ENCODE peak calls at places on chromosomes 6 and 20, in eight cellular contexts. M, A, I, U, L, G, P and S are unnamed samples.
A peak's percentile ranks its signal among the peaks of the same experiment; 100 is the strongest.

GRCh38 chr20:59829415-59830106 is 103.9 kb downstream of the SYCP2 start:
- DNase-seq in M (no peak), A (no peak), I (no peak), U (no peak), L (no peak), G (no peak), P (no peak), S (peak; percentile 30)

GRCh38 chr20:50378170-50379000 is 131.8 kb upstream of the PTPN1 start:
- DNase-seq in M (no peak), A (no peak), I (no peak), U (no peak), L (no peak), G (no peak), P (no peak), S (no peak)

GRCh38 chr20:35952480-35953410 is 1.6 kb downstream of the SCAND1 start:
- DNase-seq in M (peak; percentile 36), A (no peak), I (no peak), U (no peak), L (no peak), G (peak; percentile 38), P (no peak), S (no peak)

GRCh38 chr6:170032706-170033309 is 258.1 kb downstream of the DLL1 start:
- DNase-seq in M (no peak), A (no peak), I (no peak), U (no peak), L (no peak), G (no peak), P (no peak), S (no peak)

GRCh38 chr6:16966821-16967817 is 134.7 kb upstream of the STMND1 start:
- DNase-seq in M (no peak), A (no peak), I (no peak), U (no peak), L (no peak), G (no peak), P (no peak), S (no peak)

GRCh38 chr20:53660078-53660909 is 66.7 kb upstream of the ZNF217 start:
- DNase-seq in M (peak; percentile 51), A (peak; percentile 12), I (no peak), U (no peak), L (peak; percentile 69), G (no peak), P (peak; percentile 36), S (no peak)

GRCh38 chr20:61865353-61865752 is 200.3 kb downstream of the TAF4 start:
- DNase-seq in M (no peak), A (no peak), I (no peak), U (no peak), L (no peak), G (no peak), P (no peak), S (no peak)

GRCh38 chr20:3312940-3313656 is 74.1 kb upstream of the SLC4A11 start:
- DNase-seq in M (peak; percentile 86), A (no peak), I (no peak), U (no peak), L (no peak), G (no peak), P (no peak), S (no peak)

GRCh38 chr20:50535162-50535561 is 25.0 kb downstream of the PTPN1 start:
- DNase-seq in M (no peak), A (no peak), I (no peak), U (no peak), L (no peak), G (no peak), P (no peak), S (no peak)

GRCh38 chr6:140208286-140208685 is 833.8 kb upstream of the CITED2 start:
- DNase-seq in M (no peak), A (no peak), I (no peak), U (no peak), L (no peak), G (peak; percentile 2), P (no peak), S (no peak)

GRCh38 chr20:35286077-35286898 is 1.7 kb upstream of the EIF6 start:
- DNase-seq in M (no peak), A (no peak), I (no peak), U (no peak), L (no peak), G (no peak), P (no peak), S (no peak)

GRCh38 chr6:142680308-142680707 is 264.7 kb downstream of the HIVEP2 start:
- DNase-seq in M (peak; percentile 60), A (peak; percentile 14), I (no peak), U (no peak), L (peak; percentile 59), G (no peak), P (no peak), S (no peak)

GRCh38 chr6:51209651-51210050 is 391.0 kb downstream of the TFAP2B start:
- DNase-seq in M (no peak), A (no peak), I (no peak), U (no peak), L (no peak), G (no peak), P (no peak), S (no peak)

GRCh38 chr20:62143976-62144825 is 632 bp downstream of the SS18L1 start:
- DNase-seq in M (peak; percentile 59), A (peak; percentile 47), I (no peak), U (no peak), L (peak; percentile 76), G (peak; percentile 76), P (peak; percentile 60), S (peak; percentile 40)

GRCh38 chr20:2348336-2348735 is 32.4 kb upstream of the TGM6 start:
- DNase-seq in M (no peak), A (no peak), I (no peak), U (no peak), L (no peak), G (no peak), P (no peak), S (no peak)

GRCh38 chr6:131387706-131388455 is 185.1 kb upstream of the ARG1 start:
- DNase-seq in M (no peak), A (no peak), I (no peak), U (no peak), L (no peak), G (no peak), P (no peak), S (no peak)

GRCh38 chr6:107493158-107494057 is 3.5 kb downstream of the SOBP start:
- DNase-seq in M (peak; percentile 61), A (no peak), I (no peak), U (no peak), L (no peak), G (peak; percentile 77), P (peak; percentile 16), S (no peak)

GRCh38 chr6:132204606-132205005 is 196.7 kb downstream of the MOXD1 start:
- DNase-seq in M (no peak), A (no peak), I (no peak), U (no peak), L (no peak), G (no peak), P (no peak), S (no peak)

GRCh38 chr6:148557796-148558457 is 188.9 kb upstream of the UST start:
- DNase-seq in M (no peak), A (no peak), I (no peak), U (peak; percentile 15), L (peak; percentile 13), G (no peak), P (no peak), S (no peak)

GRCh38 chr6:69584913-69585729 is 211.7 kb downstream of the LMBRD1 start:
- DNase-seq in M (no peak), A (no peak), I (no peak), U (no peak), L (peak; percentile 3), G (peak; percentile 88), P (no peak), S (no peak)

GRCh38 chr6:25745836-25746235 is 8.7 kb upstream of the SLC17A4 start:
- DNase-seq in M (no peak), A (no peak), I (no peak), U (no peak), L (no peak), G (no peak), P (no peak), S (no peak)

GRCh38 chr6:89921691-89922090 is 27.4 kb downstream of the GJA10 start:
- DNase-seq in M (no peak), A (no peak), I (no peak), U (no peak), L (no peak), G (no peak), P (no peak), S (no peak)

GRCh38 chr6:8014947-8015346 is 49.2 kb downstream of the BLOC1S5 start:
- DNase-seq in M (no peak), A (no peak), I (no peak), U (no peak), L (no peak), G (no peak), P (no peak), S (no peak)

GRCh38 chr6:103231185-103231584 is 1628.5 kb downstream of the HACE1 start:
- DNase-seq in M (no peak), A (no peak), I (no peak), U (no peak), L (no peak), G (no peak), P (no peak), S (no peak)

GRCh38 chr6:82741996-82742385 is 323.6 kb downstream of the UBE3D start:
- DNase-seq in M (no peak), A (no peak), I (no peak), U (no peak), L (no peak), G (no peak), P (no peak), S (no peak)

GRCh38 chr6:109389650-109390274 is 7.5 kb upstream of the CD164 start:
- DNase-seq in M (peak; percentile 75), A (no peak), I (no peak), U (no peak), L (no peak), G (no peak), P (peak; percentile 52), S (no peak)

GRCh38 chr20:57620274-57620990 is at the start of gene ZBP1:
- DNase-seq in M (no peak), A (no peak), I (no peak), U (peak; percentile 65), L (peak; percentile 68), G (no peak), P (no peak), S (peak; percentile 79)

GRCh38 chr6:16409531-16410441 is 171.4 kb downstream of the GMPR start:
- DNase-seq in M (peak; percentile 73), A (peak; percentile 34), I (no peak), U (peak; percentile 26), L (peak; percentile 74), G (peak; percentile 63), P (peak; percentile 71), S (peak; percentile 75)

GRCh38 chr20:7383218-7383617 is 557.0 kb downstream of the HAO1 start:
- DNase-seq in M (no peak), A (no peak), I (no peak), U (no peak), L (no peak), G (no peak), P (no peak), S (no peak)

GRCh38 chr6:95087394-95088097 is 489.8 kb upstream of the MANEA start:
- DNase-seq in M (peak; percentile 91), A (no peak), I (peak; percentile 21), U (no peak), L (no peak), G (peak; percentile 86), P (peak; percentile 38), S (no peak)

GRCh38 chr20:6094038-6094437 is 28.8 kb downstream of the FERMT1 start:
- DNase-seq in M (no peak), A (no peak), I (no peak), U (no peak), L (no peak), G (no peak), P (no peak), S (no peak)

GRCh38 chr6:25089442-25089841 is 153.7 kb upstream of the RIPOR2 start:
- DNase-seq in M (no peak), A (no peak), I (no peak), U (no peak), L (no peak), G (no peak), P (no peak), S (no peak)